ENCODE peak calls at places on chromosomes 11 and 22, in eight cellular contexts. One of them, this sample, is unnamed.

GRCh38 chr11:120055646-120056045 is 82.3 kb downstream of the TRIM29 start:
- DNase-seq in nucleus accumbens: no peak
- DNase-seq in neuronal stem cell: peak
- DNase-seq in activated naive CD4-positive, alpha-beta T cell: no peak
- DNase-seq in effector CD8-positive, alpha-beta T cell: no peak
- DNase-seq in C1 segment of cervical spinal cord: no peak
- DNase-seq in activated CD4-positive, alpha-beta T cell treated with anti-CD3 and anti-CD28 coated beads for 24 hours: no peak
- DNase-seq in spleen: no peak
- DNase-seq in this sample: peak

GRCh38 chr22:39598017-39598965 is 27.7 kb downstream of the CACNA1I start:
- DNase-seq in neuronal stem cell: peak
- DNase-seq in activated naive CD4-positive, alpha-beta T cell: peak
- DNase-seq in C1 segment of cervical spinal cord: no peak
- DNase-seq in activated CD4-positive, alpha-beta T cell treated with anti-CD3 and anti-CD28 coated beads for 24 hours: peak
- DNase-seq in spleen: peak
- DNase-seq in nucleus accumbens: no peak
- DNase-seq in effector CD8-positive, alpha-beta T cell: peak
- DNase-seq in this sample: peak

GRCh38 chr22:41676134-41676533 is 12.5 kb downstream of the SNU13 start:
- DNase-seq in activated CD4-positive, alpha-beta T cell treated with anti-CD3 and anti-CD28 coated beads for 24 hours: no peak
- DNase-seq in C1 segment of cervical spinal cord: no peak
- DNase-seq in effector CD8-positive, alpha-beta T cell: no peak
- DNase-seq in nucleus accumbens: no peak
- DNase-seq in activated naive CD4-positive, alpha-beta T cell: no peak
- DNase-seq in spleen: no peak
- DNase-seq in neuronal stem cell: no peak
- DNase-seq in this sample: no peak

GRCh38 chr11:15471709-15472404 is 357.1 kb downstream of the INSC start:
- DNase-seq in C1 segment of cervical spinal cord: no peak
- DNase-seq in activated naive CD4-positive, alpha-beta T cell: no peak
- DNase-seq in spleen: no peak
- DNase-seq in effector CD8-positive, alpha-beta T cell: no peak
- DNase-seq in activated CD4-positive, alpha-beta T cell treated with anti-CD3 and anti-CD28 coated beads for 24 hours: no peak
- DNase-seq in nucleus accumbens: no peak
- DNase-seq in neuronal stem cell: no peak
- DNase-seq in this sample: no peak

GRCh38 chr11:2406476-2406875 is 5.9 kb downstream of the TSSC4 start:
- DNase-seq in effector CD8-positive, alpha-beta T cell: no peak
- DNase-seq in nucleus accumbens: no peak
- DNase-seq in C1 segment of cervical spinal cord: no peak
- DNase-seq in activated CD4-positive, alpha-beta T cell treated with anti-CD3 and anti-CD28 coated beads for 24 hours: no peak
- DNase-seq in spleen: no peak
- DNase-seq in activated naive CD4-positive, alpha-beta T cell: no peak
- DNase-seq in neuronal stem cell: no peak
- DNase-seq in this sample: no peak

GRCh38 chr22:34845391-34845790 is 220.6 kb upstream of the ISX start:
- DNase-seq in effector CD8-positive, alpha-beta T cell: no peak
- DNase-seq in activated CD4-positive, alpha-beta T cell treated with anti-CD3 and anti-CD28 coated beads for 24 hours: no peak
- DNase-seq in nucleus accumbens: no peak
- DNase-seq in neuronal stem cell: no peak
- DNase-seq in spleen: no peak
- DNase-seq in activated naive CD4-positive, alpha-beta T cell: no peak
- DNase-seq in C1 segment of cervical spinal cord: no peak
- DNase-seq in this sample: no peak

GRCh38 chr11:11981364-11981763 is 27.1 kb downstream of the DKK3 start:
- DNase-seq in spleen: no peak
- DNase-seq in C1 segment of cervical spinal cord: no peak
- DNase-seq in neuronal stem cell: no peak
- DNase-seq in activated CD4-positive, alpha-beta T cell treated with anti-CD3 and anti-CD28 coated beads for 24 hours: no peak
- DNase-seq in nucleus accumbens: no peak
- DNase-seq in effector CD8-positive, alpha-beta T cell: no peak
- DNase-seq in activated naive CD4-positive, alpha-beta T cell: no peak
- DNase-seq in this sample: no peak

GRCh38 chr11:65478411-65479183 is 20.2 kb upstream of the MALAT1 start:
- DNase-seq in activated naive CD4-positive, alpha-beta T cell: no peak
- DNase-seq in nucleus accumbens: no peak
- DNase-seq in neuronal stem cell: no peak
- DNase-seq in effector CD8-positive, alpha-beta T cell: no peak
- DNase-seq in C1 segment of cervical spinal cord: peak
- DNase-seq in spleen: peak
- DNase-seq in activated CD4-positive, alpha-beta T cell treated with anti-CD3 and anti-CD28 coated beads for 24 hours: no peak
- DNase-seq in this sample: no peak

GRCh38 chr22:33544707-33545106 is 375.6 kb downstream of the LARGE1 start:
- DNase-seq in C1 segment of cervical spinal cord: no peak
- DNase-seq in spleen: no peak
- DNase-seq in effector CD8-positive, alpha-beta T cell: no peak
- DNase-seq in activated CD4-positive, alpha-beta T cell treated with anti-CD3 and anti-CD28 coated beads for 24 hours: no peak
- DNase-seq in neuronal stem cell: no peak
- DNase-seq in activated naive CD4-positive, alpha-beta T cell: no peak
- DNase-seq in nucleus accumbens: no peak
- DNase-seq in this sample: no peak

GRCh38 chr11:69274531-69275016 is 19.4 kb upstream of the MYEOV start:
- DNase-seq in activated naive CD4-positive, alpha-beta T cell: no peak
- DNase-seq in neuronal stem cell: no peak
- DNase-seq in nucleus accumbens: no peak
- DNase-seq in C1 segment of cervical spinal cord: no peak
- DNase-seq in effector CD8-positive, alpha-beta T cell: no peak
- DNase-seq in spleen: peak
- DNase-seq in activated CD4-positive, alpha-beta T cell treated with anti-CD3 and anti-CD28 coated beads for 24 hours: no peak
- DNase-seq in this sample: peak

GRCh38 chr22:44758354-44758969 is 6.1 kb downstream of the ARHGAP8 start:
- DNase-seq in neuronal stem cell: no peak
- DNase-seq in activated naive CD4-positive, alpha-beta T cell: no peak
- DNase-seq in spleen: peak
- DNase-seq in activated CD4-positive, alpha-beta T cell treated with anti-CD3 and anti-CD28 coated beads for 24 hours: no peak
- DNase-seq in nucleus accumbens: no peak
- DNase-seq in C1 segment of cervical spinal cord: no peak
- DNase-seq in effector CD8-positive, alpha-beta T cell: no peak
- DNase-seq in this sample: peak